ENCODE peak calls at places on chromosomes 4 and X, in five cellular contexts. B is fibroblast of lung; F is CD8-positive, alpha-beta memory T cell; U is endodermal cell; K is psoas muscle. T is an unnamed sample. For H3K4me1 and H3K36me3, the result is how much of the 10 kb centered on the place peaks cover.

GRCh38 chrX:153416781-153417180 is 5.5 kb downstream of the ZFP92 start:
- DNase-seq in B (no peak), F (no peak), U (no peak), K (no peak), T (no peak)

GRCh38 chr4:155509619-155510018 is 132.9 kb upstream of the MAP9 start:
- DNase-seq in B (no peak), F (no peak), U (no peak), K (no peak), T (no peak)

GRCh38 chrX:81259008-81259713 is 57.3 kb downstream of the SH3BGRL start:
- DNase-seq in B (peak), F (no peak), U (no peak), K (no peak), T (no peak)

GRCh38 chrX:25427873-25428555 is 412.2 kb upstream of the ARX start:
- DNase-seq in B (no peak), F (no peak), U (peak), K (no peak), T (no peak)

GRCh38 chr4:107896158-107896645 is 35.1 kb upstream of the CYP2U1 start:
- DNase-seq in B (peak), F (no peak), U (no peak), K (no peak), T (no peak)

GRCh38 chr4:53622739-53623151 is 31.5 kb upstream of the LNX1 start:
- DNase-seq in B (peak), F (no peak), U (no peak), K (no peak), T (no peak)

GRCh38 chrX:19708683-19709082 is 178.7 kb downstream of the SH3KBP1 start:
- DNase-seq in B (no peak), F (no peak), U (no peak), K (no peak), T (no peak)

GRCh38 chrX:69493193-69493592 is 10.9 kb upstream of the NALF2 start:
- DNase-seq in B (no peak), F (no peak), U (peak), K (no peak), T (no peak)

GRCh38 chr4:153156263-153156662 is 48.0 kb upstream of the TRIM2 start:
- DNase-seq in B (peak), F (no peak), U (peak), K (no peak), T (no peak)

GRCh38 chr4:108068422-108068821 is 78.7 kb downstream of the HADH start:
- DNase-seq in B (no peak), F (no peak), U (no peak), K (no peak), T (no peak)

GRCh38 chrX:50081282-50081955 is 119.4 kb downstream of the AKAP4 start:
- DNase-seq in B (no peak), F (no peak), U (peak), K (peak), T (no peak)

GRCh38 chr4:78776031-78776728 is at the start of gene BMP2K:
- DNase-seq in B (peak), F (peak), U (peak), K (peak), T (peak)

DNA sequence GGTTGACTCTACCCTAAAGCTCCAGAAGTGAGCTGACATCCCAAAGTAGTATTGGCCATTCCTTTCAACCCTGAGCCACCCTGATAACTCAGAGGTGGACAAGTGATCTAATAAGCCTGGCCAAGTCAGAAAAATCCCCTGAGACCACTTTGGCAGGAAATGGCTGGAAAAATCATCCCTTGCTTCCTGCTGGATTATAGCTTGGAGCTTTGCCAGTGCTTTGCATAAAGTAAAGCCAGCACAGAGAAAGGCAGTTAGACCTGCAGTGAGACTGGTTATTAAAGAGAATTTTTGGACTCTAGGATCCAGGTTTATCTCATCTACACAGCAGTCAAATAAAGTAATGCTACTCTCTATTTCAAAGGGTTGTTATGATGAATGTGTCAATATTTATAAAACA is 6.4 kb downstream of the CXCL3 start:
- DNase-seq in B (no peak), F (no peak), U (no peak), K (no peak), T (no peak)
- H3K4me1 ChIP-seq in B (under half), F (under half), U (under half), K (under half), T (under half)

DNA sequence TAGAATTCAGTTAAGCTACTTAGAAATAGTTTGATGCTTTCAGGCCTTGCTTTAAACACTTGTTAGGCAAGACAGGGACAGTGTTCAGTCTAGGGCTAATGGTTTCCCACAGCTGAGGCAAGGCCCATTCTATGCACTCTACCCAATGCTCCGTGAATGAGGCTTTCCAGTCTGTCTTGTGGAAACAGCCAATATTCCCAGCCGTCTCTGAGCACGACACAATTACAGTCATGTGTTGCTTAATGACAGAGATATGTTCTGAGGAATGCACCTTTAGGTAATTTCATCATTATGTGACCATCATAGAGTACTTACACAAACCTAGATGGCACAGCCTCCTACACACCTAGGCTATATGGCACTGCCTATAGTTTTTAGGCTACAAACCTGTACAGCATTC is 9.5 kb upstream of the FAM200B start:
- DNase-seq in B (no peak), F (no peak), U (no peak), K (no peak), T (no peak)
- H3K36me3 ChIP-seq in B (under half), F (under half), U (under half), K (under half), T (under half)

GRCh38 chr4:185838104-185838452 is 26.1 kb upstream of the SORBS2 start:
- DNase-seq in B (no peak), F (no peak), U (peak), K (no peak), T (no peak)
- H3K4me1 ChIP-seq in B (under half), F (under half), U (under half), K (under half), T (under half)

DNA sequence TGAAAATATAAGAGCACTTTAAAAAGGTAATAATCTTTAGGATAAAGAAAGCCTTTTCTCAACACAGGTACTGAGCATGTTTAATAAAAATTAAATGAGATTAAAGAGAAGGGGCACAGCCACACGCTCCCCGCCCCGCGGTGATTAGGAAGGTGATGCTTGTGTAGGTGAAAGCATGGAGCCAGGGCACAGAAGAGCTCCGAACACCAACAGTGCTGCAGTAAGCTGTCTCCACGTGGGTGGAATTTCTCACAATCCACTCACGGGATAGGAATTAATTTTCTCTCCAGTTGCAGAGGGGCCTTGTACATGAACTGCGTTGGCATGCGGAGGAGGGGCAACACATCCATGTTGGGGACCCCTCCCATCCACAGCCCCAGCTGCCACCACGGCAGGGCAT is 27.0 kb downstream of the DCTD start:
- DNase-seq in B (no peak), F (no peak), U (no peak), K (no peak), T (peak)
- H3K36me3 ChIP-seq in B (under half), F (under half), U (half or more), K (half or more), T (under half)

GRCh38 chr4:84235131-84235530 is 264.0 kb downstream of the NKX6-1 start:
- DNase-seq in B (no peak), F (no peak), U (peak), K (no peak), T (no peak)

GRCh38 chr4:84235545-84235944 is 263.5 kb downstream of the NKX6-1 start:
- DNase-seq in B (no peak), F (no peak), U (no peak), K (no peak), T (no peak)

GRCh38 chr4:84238247-84239090 is 260.6 kb downstream of the NKX6-1 start:
- DNase-seq in B (peak), F (no peak), U (no peak), K (no peak), T (no peak)

GRCh38 chr4:84237008-84237407 is 262.1 kb downstream of the NKX6-1 start:
- DNase-seq in B (peak), F (no peak), U (no peak), K (no peak), T (no peak)

GRCh38 chr4:84239278-84239845 is 259.7 kb downstream of the NKX6-1 start:
- DNase-seq in B (no peak), F (no peak), U (no peak), K (no peak), T (no peak)
- H3K4me1 ChIP-seq in B (under half), F (under half), U (under half), K (under half), T (under half)

GRCh38 chr4:86089924-86090323 is 269.9 kb downstream of the MAPK10 start:
- DNase-seq in B (no peak), F (no peak), U (no peak), K (no peak), T (no peak)

GRCh38 chr4:86091201-86091600 is 268.7 kb downstream of the MAPK10 start:
- DNase-seq in B (no peak), F (no peak), U (no peak), K (no peak), T (no peak)

GRCh38 chr4:86092684-86093083 is 267.2 kb downstream of the MAPK10 start:
- DNase-seq in B (peak), F (no peak), U (no peak), K (no peak), T (no peak)

GRCh38 chr4:86089053-86089452 is 270.8 kb downstream of the MAPK10 start:
- DNase-seq in B (no peak), F (no peak), U (no peak), K (no peak), T (no peak)
- H3K36me3 ChIP-seq in B (under half), F (under half), U (under half), K (under half), T (under half)

DNA sequence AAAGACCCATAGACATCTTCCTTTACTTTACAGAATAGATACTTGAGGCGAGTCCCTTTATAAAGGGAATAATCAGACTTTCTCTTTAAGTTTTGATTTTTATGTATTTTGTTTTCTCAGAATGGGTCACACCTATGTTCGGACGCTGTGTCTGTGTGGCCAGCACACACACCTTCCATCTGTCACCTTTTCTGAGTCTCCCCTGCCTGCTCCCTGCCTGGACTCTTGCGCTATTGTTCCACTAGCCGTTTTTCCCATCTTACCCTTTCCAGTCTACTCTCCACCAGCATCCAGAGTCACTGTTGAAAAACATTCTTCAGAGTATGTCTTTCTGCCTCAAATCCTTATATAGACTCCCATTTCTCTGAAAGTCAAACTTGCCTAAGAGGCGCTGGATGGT is 236.1 kb downstream of the MAML3 start:
- DNase-seq in B (no peak), F (no peak), U (no peak), K (no peak), T (no peak)
- H3K4me1 ChIP-seq in B (under half), F (under half), U (under half), K (half or more), T (under half)

GRCh38 chr4:88742561-88742960 is 44.9 kb upstream of the NAP1L5 start:
- DNase-seq in B (peak), F (no peak), U (no peak), K (no peak), T (no peak)
- H3K36me3 ChIP-seq in B (under half), F (under half), U (under half), K (half or more), T (under half)

DNA sequence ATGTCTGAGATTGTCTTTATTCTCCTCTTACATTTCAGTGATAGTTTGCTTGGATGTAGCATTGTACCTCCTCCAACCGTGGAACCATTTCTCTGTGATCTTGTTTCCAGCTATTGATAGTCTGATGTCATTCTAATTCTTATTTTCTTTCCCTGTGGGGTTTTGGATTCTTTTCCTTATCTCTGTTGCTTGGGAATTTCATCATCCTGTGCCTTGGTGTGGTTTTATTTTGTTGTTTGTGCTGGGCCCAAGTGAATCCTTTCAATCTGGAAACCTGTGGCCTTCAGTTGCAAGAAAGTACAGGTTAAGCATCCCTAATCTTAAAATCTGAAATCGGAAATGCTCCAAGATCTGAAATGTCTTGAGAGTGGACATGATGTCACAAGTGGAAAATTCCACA is 22.0 kb downstream of the MSX1 start:
- DNase-seq in B (no peak), F (no peak), U (no peak), K (no peak), T (no peak)
- H3K4me1 ChIP-seq in B (under half), F (under half), U (under half), K (under half), T (under half)

GRCh38 chr4:105432438-105432837 is 41.4 kb downstream of the PPA2 start:
- DNase-seq in B (no peak), F (no peak), U (no peak), K (no peak), T (no peak)
- H3K36me3 ChIP-seq in B (under half), F (under half), U (half or more), K (under half), T (under half)

T was measured in right atrium auricular region.